ENCODE peak calls at places on chromosomes 13 and 19, in nine cellular contexts. One of them, this sample, is unnamed.

GRCh38 chr13:29571876-29572570 is 23.5 kb downstream of the SLC7A1 start:
- DNase-seq in NCI-H1092 treated with DMSO at 0.1 percent for 48 hours: no peak
- DNase-seq in islet precursor cell: peak; percentile 32
- DNase-seq in stimulated activated naive CD4-positive, alpha-beta T cell: no peak
- DNase-seq in fibroblast of the conjunctiva: no peak
- DNase-seq in NCI-H774: no peak
- DNase-seq in NCI-H748 treated with DMSO at 0.1 percent for 48 hours: no peak
- DNase-seq in RPMI7951: no peak
- DNase-seq in bronchial epithelial cell: no peak
- DNase-seq in this sample: no peak

GRCh38 chr13:41050041-41050440 is 11.3 kb upstream of the WBP4 start:
- DNase-seq in NCI-H774: no peak
- DNase-seq in bronchial epithelial cell: peak; percentile 77
- DNase-seq in RPMI7951: no peak
- DNase-seq in islet precursor cell: no peak
- DNase-seq in NCI-H1092 treated with DMSO at 0.1 percent for 48 hours: no peak
- DNase-seq in stimulated activated naive CD4-positive, alpha-beta T cell: no peak
- DNase-seq in fibroblast of the conjunctiva: no peak
- DNase-seq in NCI-H748 treated with DMSO at 0.1 percent for 48 hours: no peak
- DNase-seq in this sample: no peak

GRCh38 chr13:73983109-73983508 is 151.1 kb downstream of the KLF12 start:
- DNase-seq in NCI-H774: no peak
- DNase-seq in stimulated activated naive CD4-positive, alpha-beta T cell: no peak
- DNase-seq in fibroblast of the conjunctiva: no peak
- DNase-seq in islet precursor cell: no peak
- DNase-seq in bronchial epithelial cell: no peak
- DNase-seq in RPMI7951: no peak
- DNase-seq in NCI-H748 treated with DMSO at 0.1 percent for 48 hours: no peak
- DNase-seq in NCI-H1092 treated with DMSO at 0.1 percent for 48 hours: no peak
- DNase-seq in this sample: no peak

GRCh38 chr19:50514346-50515167 is 844 bp upstream of the ASPDH start:
- DNase-seq in fibroblast of the conjunctiva: no peak
- DNase-seq in bronchial epithelial cell: no peak
- DNase-seq in islet precursor cell: no peak
- DNase-seq in NCI-H774: no peak
- DNase-seq in RPMI7951: no peak
- DNase-seq in NCI-H748 treated with DMSO at 0.1 percent for 48 hours: no peak
- DNase-seq in stimulated activated naive CD4-positive, alpha-beta T cell: no peak
- DNase-seq in NCI-H1092 treated with DMSO at 0.1 percent for 48 hours: peak; percentile 72
- DNase-seq in this sample: no peak

GRCh38 chr13:70729369-70729768 is 621.1 kb upstream of the KLHL1 start:
- DNase-seq in islet precursor cell: no peak
- DNase-seq in NCI-H1092 treated with DMSO at 0.1 percent for 48 hours: no peak
- DNase-seq in stimulated activated naive CD4-positive, alpha-beta T cell: no peak
- DNase-seq in fibroblast of the conjunctiva: no peak
- DNase-seq in bronchial epithelial cell: no peak
- DNase-seq in NCI-H748 treated with DMSO at 0.1 percent for 48 hours: no peak
- DNase-seq in RPMI7951: no peak
- DNase-seq in NCI-H774: no peak
- DNase-seq in this sample: no peak

GRCh38 chr19:50857366-50857765 is 2.7 kb downstream of the KLK3 start:
- DNase-seq in islet precursor cell: peak; percentile 17
- DNase-seq in stimulated activated naive CD4-positive, alpha-beta T cell: no peak
- DNase-seq in RPMI7951: no peak
- DNase-seq in fibroblast of the conjunctiva: no peak
- DNase-seq in bronchial epithelial cell: no peak
- DNase-seq in NCI-H1092 treated with DMSO at 0.1 percent for 48 hours: no peak
- DNase-seq in NCI-H748 treated with DMSO at 0.1 percent for 48 hours: no peak
- DNase-seq in NCI-H774: no peak
- DNase-seq in this sample: no peak

GRCh38 chr19:16702123-16702522 is 17.5 kb upstream of the NWD1 start:
- DNase-seq in islet precursor cell: peak; percentile 79
- DNase-seq in bronchial epithelial cell: peak; percentile 98
- DNase-seq in stimulated activated naive CD4-positive, alpha-beta T cell: no peak
- DNase-seq in NCI-H1092 treated with DMSO at 0.1 percent for 48 hours: no peak
- DNase-seq in NCI-H748 treated with DMSO at 0.1 percent for 48 hours: no peak
- DNase-seq in RPMI7951: peak; percentile 94
- DNase-seq in NCI-H774: no peak
- DNase-seq in fibroblast of the conjunctiva: no peak
- DNase-seq in this sample: no peak

GRCh38 chr13:110455444-110455843 is 106.1 kb downstream of the RAB20 start:
- DNase-seq in stimulated activated naive CD4-positive, alpha-beta T cell: no peak
- DNase-seq in NCI-H748 treated with DMSO at 0.1 percent for 48 hours: no peak
- DNase-seq in NCI-H1092 treated with DMSO at 0.1 percent for 48 hours: no peak
- DNase-seq in fibroblast of the conjunctiva: no peak
- DNase-seq in RPMI7951: no peak
- DNase-seq in NCI-H774: peak; percentile 64
- DNase-seq in bronchial epithelial cell: no peak
- DNase-seq in islet precursor cell: no peak
- DNase-seq in this sample: no peak

GRCh38 chr13:71522976-71523517 is 344.0 kb downstream of the DACH1 start:
- DNase-seq in islet precursor cell: no peak
- DNase-seq in fibroblast of the conjunctiva: no peak
- DNase-seq in stimulated activated naive CD4-positive, alpha-beta T cell: no peak
- DNase-seq in NCI-H774: no peak
- DNase-seq in NCI-H748 treated with DMSO at 0.1 percent for 48 hours: peak; percentile 39
- DNase-seq in bronchial epithelial cell: no peak
- DNase-seq in RPMI7951: no peak
- DNase-seq in NCI-H1092 treated with DMSO at 0.1 percent for 48 hours: peak; percentile 86
- DNase-seq in this sample: no peak

GRCh38 chr13:43124495-43124894 is 101.1 kb downstream of the DNAJC15 start:
- DNase-seq in NCI-H1092 treated with DMSO at 0.1 percent for 48 hours: no peak
- DNase-seq in NCI-H748 treated with DMSO at 0.1 percent for 48 hours: no peak
- DNase-seq in NCI-H774: no peak
- DNase-seq in bronchial epithelial cell: no peak
- DNase-seq in RPMI7951: no peak
- DNase-seq in stimulated activated naive CD4-positive, alpha-beta T cell: no peak
- DNase-seq in islet precursor cell: no peak
- DNase-seq in fibroblast of the conjunctiva: no peak
- DNase-seq in this sample: no peak

GRCh38 chr19:8585894-8586750 is 8.9 kb upstream of the MYO1F start:
- DNase-seq in islet precursor cell: peak; percentile 90
- DNase-seq in NCI-H1092 treated with DMSO at 0.1 percent for 48 hours: no peak
- DNase-seq in NCI-H774: no peak
- DNase-seq in fibroblast of the conjunctiva: no peak
- DNase-seq in NCI-H748 treated with DMSO at 0.1 percent for 48 hours: no peak
- DNase-seq in bronchial epithelial cell: no peak
- DNase-seq in RPMI7951: peak; percentile 31
- DNase-seq in stimulated activated naive CD4-positive, alpha-beta T cell: peak; percentile 31
- DNase-seq in this sample: peak; percentile 46

GRCh38 chr13:109684836-109685602 is 101.4 kb downstream of the IRS2 start:
- DNase-seq in bronchial epithelial cell: peak; percentile 90
- DNase-seq in fibroblast of the conjunctiva: no peak
- DNase-seq in RPMI7951: no peak
- DNase-seq in NCI-H1092 treated with DMSO at 0.1 percent for 48 hours: peak; percentile 58
- DNase-seq in NCI-H748 treated with DMSO at 0.1 percent for 48 hours: no peak
- DNase-seq in NCI-H774: peak; percentile 53
- DNase-seq in islet precursor cell: no peak
- DNase-seq in stimulated activated naive CD4-positive, alpha-beta T cell: no peak
- DNase-seq in this sample: no peak

GRCh38 chr13:41460930-41461329 is 3.6 kb downstream of the RGCC start:
- DNase-seq in fibroblast of the conjunctiva: no peak
- DNase-seq in bronchial epithelial cell: no peak
- DNase-seq in stimulated activated naive CD4-positive, alpha-beta T cell: no peak
- DNase-seq in NCI-H774: no peak
- DNase-seq in RPMI7951: no peak
- DNase-seq in NCI-H1092 treated with DMSO at 0.1 percent for 48 hours: no peak
- DNase-seq in NCI-H748 treated with DMSO at 0.1 percent for 48 hours: no peak
- DNase-seq in islet precursor cell: no peak
- DNase-seq in this sample: no peak

GRCh38 chr13:29733069-29733700 is 117.2 kb downstream of the UBL3 start:
- DNase-seq in islet precursor cell: peak; percentile 98
- DNase-seq in NCI-H1092 treated with DMSO at 0.1 percent for 48 hours: no peak
- DNase-seq in fibroblast of the conjunctiva: no peak
- DNase-seq in NCI-H748 treated with DMSO at 0.1 percent for 48 hours: no peak
- DNase-seq in NCI-H774: no peak
- DNase-seq in stimulated activated naive CD4-positive, alpha-beta T cell: no peak
- DNase-seq in RPMI7951: peak; percentile 95
- DNase-seq in bronchial epithelial cell: no peak
- DNase-seq in this sample: no peak

GRCh38 chr19:53903055-53903680 is 5.9 kb upstream of the CACNG7 start:
- DNase-seq in stimulated activated naive CD4-positive, alpha-beta T cell: peak; percentile 14
- DNase-seq in islet precursor cell: no peak
- DNase-seq in bronchial epithelial cell: peak; percentile 52
- DNase-seq in NCI-H774: no peak
- DNase-seq in NCI-H748 treated with DMSO at 0.1 percent for 48 hours: peak; percentile 26
- DNase-seq in fibroblast of the conjunctiva: no peak
- DNase-seq in NCI-H1092 treated with DMSO at 0.1 percent for 48 hours: no peak
- DNase-seq in RPMI7951: peak; percentile 52
- DNase-seq in this sample: peak; percentile 28

GRCh38 chr13:50894042-50894441 is 15.5 kb upstream of the RNASEH2B start:
- DNase-seq in NCI-H748 treated with DMSO at 0.1 percent for 48 hours: no peak
- DNase-seq in NCI-H1092 treated with DMSO at 0.1 percent for 48 hours: no peak
- DNase-seq in NCI-H774: no peak
- DNase-seq in RPMI7951: no peak
- DNase-seq in bronchial epithelial cell: no peak
- DNase-seq in stimulated activated naive CD4-positive, alpha-beta T cell: no peak
- DNase-seq in islet precursor cell: no peak
- DNase-seq in fibroblast of the conjunctiva: no peak
- DNase-seq in this sample: no peak

GRCh38 chr19:14089662-14090508 is 666 bp downstream of the SAMD1 start:
- DNase-seq in NCI-H1092 treated with DMSO at 0.1 percent for 48 hours: peak; percentile 48
- DNase-seq in fibroblast of the conjunctiva: no peak
- DNase-seq in NCI-H748 treated with DMSO at 0.1 percent for 48 hours: no peak
- DNase-seq in RPMI7951: peak; percentile 57
- DNase-seq in stimulated activated naive CD4-positive, alpha-beta T cell: peak; percentile 48
- DNase-seq in bronchial epithelial cell: no peak
- DNase-seq in islet precursor cell: no peak
- DNase-seq in NCI-H774: no peak
- DNase-seq in this sample: peak; percentile 41

GRCh38 chr19:43936219-43936618 is 1.1 kb upstream of the ZNF45 start:
- DNase-seq in islet precursor cell: no peak
- DNase-seq in NCI-H748 treated with DMSO at 0.1 percent for 48 hours: no peak
- DNase-seq in RPMI7951: no peak
- DNase-seq in NCI-H774: no peak
- DNase-seq in stimulated activated naive CD4-positive, alpha-beta T cell: peak; percentile 1
- DNase-seq in fibroblast of the conjunctiva: no peak
- DNase-seq in bronchial epithelial cell: no peak
- DNase-seq in NCI-H1092 treated with DMSO at 0.1 percent for 48 hours: no peak
- DNase-seq in this sample: no peak

This sample was measured in immature natural killer cell.